ENCODE peak calls at places on chromosome 16, in ten cellular contexts. One of them, this sample, is unnamed.

GRCh38 chr16:50474138-50474537 is 74.1 kb upstream of the NKD1 start:
- DNase-seq in upper lobe of right lung: no peak
- DNase-seq in Calu3: no peak
- DNase-seq in CD8-positive, alpha-beta T cell: no peak
- DNase-seq in ELF-1: no peak
- DNase-seq in posterior cingulate gyrus: no peak
- DNase-seq in cardiac fibroblast: no peak
- DNase-seq in kidney tubule cell: peak; percentile 19
- DNase-seq in MG63: no peak
- DNase-seq in cerebellar nuclear complex: no peak
- DNase-seq in this sample: no peak

GRCh38 chr16:80085606-80086005 is 455.2 kb upstream of the DYNLRB2 start:
- DNase-seq in upper lobe of right lung: no peak
- DNase-seq in Calu3: no peak
- DNase-seq in CD8-positive, alpha-beta T cell: no peak
- DNase-seq in ELF-1: no peak
- DNase-seq in posterior cingulate gyrus: no peak
- DNase-seq in cardiac fibroblast: no peak
- DNase-seq in kidney tubule cell: peak; percentile 52
- DNase-seq in MG63: no peak
- DNase-seq in cerebellar nuclear complex: no peak
- DNase-seq in this sample: no peak

GRCh38 chr16:379183-379960 is 2.4 kb downstream of the PGAP6 start:
- DNase-seq in upper lobe of right lung: peak; percentile 93
- DNase-seq in Calu3: no peak
- DNase-seq in CD8-positive, alpha-beta T cell: no peak
- DNase-seq in ELF-1: peak; percentile 83
- DNase-seq in posterior cingulate gyrus: no peak
- DNase-seq in cardiac fibroblast: no peak
- DNase-seq in kidney tubule cell: peak; percentile 75
- DNase-seq in MG63: no peak
- DNase-seq in cerebellar nuclear complex: peak; percentile 77
- DNase-seq in this sample: no peak

GRCh38 chr16:27721548-27722265 is 171.8 kb downstream of the KATNIP start:
- DNase-seq in upper lobe of right lung: peak; percentile 57
- DNase-seq in Calu3: no peak
- DNase-seq in CD8-positive, alpha-beta T cell: no peak
- DNase-seq in ELF-1: peak; percentile 78
- DNase-seq in posterior cingulate gyrus: no peak
- DNase-seq in cardiac fibroblast: peak; percentile 89
- DNase-seq in kidney tubule cell: no peak
- DNase-seq in MG63: no peak
- DNase-seq in cerebellar nuclear complex: no peak
- DNase-seq in this sample: no peak

GRCh38 chr16:89722392-89723278 is 1.3 kb downstream of the ZNF276 start:
- DNase-seq in upper lobe of right lung: peak; percentile 93
- DNase-seq in Calu3: peak; percentile 86
- DNase-seq in CD8-positive, alpha-beta T cell: peak; percentile 63
- DNase-seq in ELF-1: peak; percentile 69
- DNase-seq in posterior cingulate gyrus: no peak
- DNase-seq in cardiac fibroblast: peak; percentile 70
- DNase-seq in kidney tubule cell: peak; percentile 76
- DNase-seq in MG63: peak; percentile 26
- DNase-seq in cerebellar nuclear complex: no peak
- DNase-seq in this sample: peak; percentile 39

GRCh38 chr16:2295056-2295798 is 27.3 kb upstream of the RNPS1 start:
- DNase-seq in upper lobe of right lung: no peak
- DNase-seq in Calu3: no peak
- DNase-seq in CD8-positive, alpha-beta T cell: no peak
- DNase-seq in ELF-1: no peak
- DNase-seq in posterior cingulate gyrus: no peak
- DNase-seq in cardiac fibroblast: no peak
- DNase-seq in kidney tubule cell: no peak
- DNase-seq in MG63: no peak
- DNase-seq in cerebellar nuclear complex: no peak
- DNase-seq in this sample: peak; percentile 57

GRCh38 chr16:27972500-27972899 is 91.0 kb downstream of the GSG1L start:
- DNase-seq in upper lobe of right lung: peak; percentile 21
- DNase-seq in Calu3: peak; percentile 58
- DNase-seq in CD8-positive, alpha-beta T cell: peak; percentile 17
- DNase-seq in ELF-1: peak; percentile 30
- DNase-seq in posterior cingulate gyrus: no peak
- DNase-seq in cardiac fibroblast: peak; percentile 54
- DNase-seq in kidney tubule cell: peak; percentile 62
- DNase-seq in MG63: peak; percentile 44
- DNase-seq in cerebellar nuclear complex: no peak
- DNase-seq in this sample: no peak

GRCh38 chr16:66431760-66432159 is 4.7 kb downstream of the BEAN1 start:
- DNase-seq in upper lobe of right lung: no peak
- DNase-seq in Calu3: no peak
- DNase-seq in CD8-positive, alpha-beta T cell: no peak
- DNase-seq in ELF-1: no peak
- DNase-seq in posterior cingulate gyrus: no peak
- DNase-seq in cardiac fibroblast: no peak
- DNase-seq in kidney tubule cell: no peak
- DNase-seq in MG63: no peak
- DNase-seq in cerebellar nuclear complex: no peak
- DNase-seq in this sample: no peak

GRCh38 chr16:3825103-3825502 is 55.4 kb downstream of the CREBBP start:
- DNase-seq in upper lobe of right lung: no peak
- DNase-seq in Calu3: peak; percentile 19
- DNase-seq in CD8-positive, alpha-beta T cell: no peak
- DNase-seq in ELF-1: no peak
- DNase-seq in posterior cingulate gyrus: no peak
- DNase-seq in cardiac fibroblast: peak; percentile 54
- DNase-seq in kidney tubule cell: no peak
- DNase-seq in MG63: no peak
- DNase-seq in cerebellar nuclear complex: no peak
- DNase-seq in this sample: no peak

GRCh38 chr16:85377388-85378144 is 235.6 kb upstream of the GSE1 start:
- DNase-seq in upper lobe of right lung: no peak
- DNase-seq in Calu3: no peak
- DNase-seq in CD8-positive, alpha-beta T cell: no peak
- DNase-seq in ELF-1: no peak
- DNase-seq in posterior cingulate gyrus: no peak
- DNase-seq in cardiac fibroblast: no peak
- DNase-seq in kidney tubule cell: no peak
- DNase-seq in MG63: no peak
- DNase-seq in cerebellar nuclear complex: no peak
- DNase-seq in this sample: no peak

This sample was measured in nucleus accumbens.